ENCODE peak calls at places on chromosomes 12 and 14, in four cellular contexts. T is GM13976, X is MCF 10A, W is endothelial cell of umbilical vein. J is an unnamed sample.

GRCh38 chr14:99969673-99970322 is 95.4 kb upstream of the EVL start:
- DNase-seq in T (no peak), X (no peak), W (no peak), J (no peak)

GRCh38 chr12:2187195-2187963 is 134.6 kb downstream of the CACNA1C start:
- DNase-seq in W (no peak), T (no peak), X (no peak), J (no peak)

GRCh38 chr14:74882103-74882920 is 596 bp downstream of the DLST start:
- DNase-seq in X (peak), T (peak), W (peak), J (peak)

GRCh38 chr12:131619736-131620506 is 91.0 kb upstream of the SFSWAP start:
- DNase-seq in T (no peak), X (no peak), W (no peak), J (no peak)

GRCh38 chr14:65650843-65651242 is 238.3 kb downstream of the FUT8 start:
- DNase-seq in W (no peak), X (no peak), T (no peak), J (no peak)

GRCh38 chr12:1277905-1278304 is 286.9 kb downstream of the ERC1 start:
- DNase-seq in X (no peak), T (peak), W (no peak), J (no peak)

GRCh38 chr12:114817491-114818440 is 133.8 kb upstream of the TBX3 start:
- DNase-seq in T (no peak), X (no peak), W (no peak), J (no peak)

GRCh38 chr12:93742086-93742934 is 65.1 kb downstream of the CRADD start:
- DNase-seq in W (peak), T (peak), X (peak), J (peak)

GRCh38 chr12:75724913-75725312 is 213.5 kb upstream of the KRR1 start:
- DNase-seq in X (peak), W (peak), T (no peak), J (no peak)

GRCh38 chr12:3299929-3300832 is 190.8 kb upstream of the PRMT8 start:
- DNase-seq in W (peak), T (peak), X (peak), J (peak)

GRCh38 chr12:3302406-3303041 is 188.5 kb upstream of the PRMT8 start:
- DNase-seq in T (no peak), W (no peak), X (no peak), J (no peak)

GRCh38 chr12:3298603-3299002 is 192.4 kb upstream of the PRMT8 start:
- DNase-seq in X (no peak), W (no peak), T (no peak), J (no peak)

GRCh38 chr12:3303410-3304136 is 187.4 kb upstream of the PRMT8 start:
- DNase-seq in X (no peak), T (no peak), W (no peak), J (no peak)

DNA sequence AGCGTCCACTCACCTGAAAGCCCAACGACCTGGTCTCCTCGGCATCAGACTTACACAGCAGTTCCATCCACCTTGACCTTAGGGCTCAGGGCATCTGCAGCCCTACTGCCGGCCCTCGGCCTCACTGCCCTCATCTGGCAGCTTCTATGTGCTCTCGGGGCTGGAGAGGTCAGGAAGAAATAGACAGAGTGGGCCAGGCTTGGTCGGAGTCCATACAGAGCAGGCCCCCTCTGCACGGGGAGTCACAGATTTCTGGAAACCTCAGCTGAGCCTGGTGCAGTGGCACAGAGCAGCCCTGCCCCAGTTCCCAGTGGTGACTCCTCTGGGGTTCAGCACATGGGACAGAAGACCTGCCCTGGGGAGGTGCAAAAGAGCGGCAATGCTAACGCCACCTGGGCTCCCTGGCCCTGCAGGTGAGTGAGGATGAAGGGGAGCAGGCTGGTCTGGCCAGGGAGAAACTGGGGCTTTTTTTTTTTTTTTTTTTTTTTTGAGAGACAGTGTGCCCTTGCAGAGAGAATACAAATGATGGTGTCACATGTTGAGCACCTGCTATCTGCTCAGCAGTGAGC is 190.1 kb upstream of the PRMT8 start:
- DNase-seq in T (no peak), X (no peak), W (no peak), J (no peak)
- TF ChIP-seq CTCF in T (no peak), X (no peak), W (no peak), J (no peak)

GRCh38 chr14:57486767-57487379 is 6.8 kb downstream of the CCDC198 start:
- DNase-seq in T (no peak), W (peak), X (peak), J (no peak)
- TF ChIP-seq CTCF in T (peak), W (peak), X (peak), J (no peak)

GRCh38 chr12:123150804-123151678 is at the start of gene PITPNM2:
- DNase-seq in W (peak), T (peak), X (peak), J (peak)
- TF ChIP-seq CTCF in W (no peak), T (peak), X (no peak), J (no peak)

DNA sequence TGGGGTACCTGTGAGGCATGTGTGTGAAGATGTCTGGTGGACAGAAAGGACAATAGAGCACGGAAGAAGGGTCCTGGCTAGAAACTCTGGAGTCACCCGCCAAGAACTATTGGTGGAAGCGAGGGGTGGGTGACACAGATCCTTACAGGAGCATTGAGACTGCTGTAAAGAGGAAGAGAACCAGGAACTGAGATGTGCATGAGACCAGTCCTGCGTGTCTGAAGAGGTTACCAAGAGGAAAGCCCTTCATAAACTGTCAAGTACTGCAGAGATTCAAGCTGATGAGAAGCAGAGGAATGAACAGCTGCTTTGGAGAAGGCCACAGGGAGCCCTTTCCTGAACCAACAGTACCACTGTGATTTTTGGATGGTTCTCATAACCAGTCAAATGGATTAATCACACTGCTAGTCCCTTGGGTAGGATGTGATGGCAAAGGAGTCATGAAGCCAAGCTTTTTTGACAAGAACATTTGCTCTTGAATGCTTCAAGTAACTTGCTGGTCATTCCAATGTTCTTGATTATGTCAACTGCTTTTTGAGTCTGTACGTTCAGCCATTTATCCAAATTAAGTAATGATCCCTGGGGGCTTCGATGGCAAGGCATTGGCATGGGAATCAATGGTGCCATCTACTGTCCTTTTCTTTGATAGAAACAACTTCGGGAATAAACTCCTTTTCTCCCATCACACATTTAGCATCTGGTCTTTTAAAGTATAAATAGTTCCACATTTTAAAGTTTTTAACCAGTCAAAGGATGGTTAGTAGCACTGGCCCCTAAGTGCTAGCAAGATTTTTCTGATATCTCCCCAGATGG is 42.9 kb downstream of the GPR135 start:
- DNase-seq in T (no peak), W (peak), X (no peak), J (no peak)
- TF ChIP-seq CTCF in T (no peak), W (peak), X (peak), J (no peak)

DNA sequence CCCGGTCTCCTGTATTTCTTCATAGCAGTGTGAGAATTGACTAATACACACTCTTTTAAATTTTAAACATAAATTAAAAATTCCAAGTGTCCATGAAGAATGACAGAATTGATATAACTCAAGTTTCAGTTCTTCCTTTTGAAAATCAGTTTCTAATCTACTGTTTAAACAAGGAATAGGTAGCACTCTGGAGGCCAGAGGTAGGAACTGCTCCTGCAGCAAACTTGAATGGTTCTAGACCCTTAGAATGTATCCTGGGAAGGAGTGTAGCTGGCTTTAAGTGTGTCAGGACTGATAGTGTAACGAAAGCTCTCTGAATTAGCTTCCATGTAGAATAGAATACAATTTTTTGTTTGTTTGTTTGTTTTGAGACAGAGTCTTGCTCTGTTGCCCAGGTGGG is 76.8 kb downstream of the AKAP6 start:
- DNase-seq in T (no peak), W (no peak), X (no peak), J (no peak)
- TF ChIP-seq CTCF in T (no peak), W (no peak), X (no peak), J (no peak)

GRCh38 chr14:103113303-103113702 is 10.0 kb upstream of the TNFAIP2 start:
- DNase-seq in X (no peak), T (no peak), W (no peak), J (no peak)
- TF ChIP-seq CTCF in X (no peak), T (no peak), W (no peak), J (no peak)

DNA sequence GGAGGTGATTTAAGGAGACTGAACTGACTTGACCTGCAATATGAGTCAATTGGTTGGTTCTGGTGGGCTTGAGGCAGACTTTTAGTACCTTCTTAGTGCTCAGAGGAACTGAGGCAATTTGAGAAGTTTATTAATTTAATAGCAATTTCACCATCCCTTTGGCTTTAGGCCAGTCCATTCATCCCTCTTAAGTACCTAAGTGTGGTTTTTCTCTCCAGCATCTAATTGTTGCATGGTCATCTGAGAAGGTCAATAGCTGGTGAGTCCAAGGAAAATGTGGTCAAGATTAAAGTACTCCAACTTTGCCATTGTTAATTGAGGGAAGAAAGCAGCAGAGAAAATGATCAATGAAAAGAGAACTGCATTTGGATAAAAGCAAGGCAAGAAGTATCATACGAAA is 115.4 kb upstream of the DYRK2 start:
- DNase-seq in W (no peak), X (peak), T (no peak), J (no peak)
- TF ChIP-seq CTCF in W (no peak), X (no peak), T (no peak), J (no peak)

GRCh38 chr12:92719674-92720073 is 16.9 kb downstream of the PLEKHG7 start:
- DNase-seq in W (no peak), T (no peak), X (no peak), J (no peak)

GRCh38 chr12:92715625-92716024 is 12.8 kb downstream of the PLEKHG7 start:
- DNase-seq in T (no peak), W (no peak), X (no peak), J (no peak)

GRCh38 chr12:92718483-92718985 is 15.7 kb downstream of the PLEKHG7 start:
- DNase-seq in X (peak), W (no peak), T (no peak), J (no peak)

GRCh38 chr12:92721130-92721529 is 18.3 kb downstream of the PLEKHG7 start:
- DNase-seq in W (no peak), X (no peak), T (no peak), J (no peak)

GRCh38 chr12:92717202-92717601 is 14.4 kb downstream of the PLEKHG7 start:
- DNase-seq in T (no peak), W (peak), X (peak), J (no peak)
- TF ChIP-seq CTCF in T (peak), W (peak), X (peak), J (no peak)

DNA sequence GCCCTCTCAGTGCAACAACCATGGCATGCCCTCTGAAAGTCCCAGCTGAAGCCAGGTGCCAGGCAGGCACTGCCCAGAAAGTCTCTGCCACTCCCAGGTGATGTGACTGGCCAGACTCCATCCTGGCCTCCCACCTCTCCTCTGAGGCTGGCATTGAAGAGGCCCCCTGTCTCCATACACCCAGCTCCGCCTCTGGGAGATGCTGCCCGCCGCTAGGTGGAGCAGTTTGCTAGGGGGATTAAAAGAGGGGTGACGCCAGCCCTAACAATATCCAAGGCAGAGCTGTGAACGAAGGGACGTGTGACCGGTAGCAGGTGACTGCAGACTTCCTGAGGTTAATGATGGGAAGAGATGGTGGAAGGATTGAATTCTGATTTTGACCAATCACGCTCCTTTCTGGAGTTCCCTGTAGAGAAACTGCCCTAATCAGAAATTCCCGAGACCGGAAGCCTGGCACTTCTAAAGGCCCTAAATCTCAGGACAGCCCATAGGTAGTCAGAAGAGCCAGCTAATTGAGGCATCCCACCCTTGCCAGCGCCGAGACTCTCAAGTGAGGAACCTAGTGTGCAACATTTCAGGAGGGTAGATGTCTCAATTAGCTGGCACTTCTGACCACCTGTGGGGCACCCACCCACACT is 8.3 kb upstream of the PLEK2 start:
- DNase-seq in X (no peak), T (peak), W (no peak), J (no peak)
- TF ChIP-seq CTCF in X (peak), T (peak), W (peak), J (no peak)

J was measured in lower leg skin.